ENCODE peak calls at places on chromosomes 13 and 19, in five cellular contexts. Y, M, E, F and N are unnamed samples.

GRCh38 chr13:33349996-33350826 is 64.7 kb upstream of the STARD13 start:
- DNase-seq in Y (peak; percentile 51), M (peak; percentile 59), E (peak; percentile 81), F (no peak), N (no peak)

GRCh38 chr19:8552810-8553209 is 24.4 kb downstream of the MYO1F start:
- DNase-seq in Y (peak; percentile 89), M (no peak), E (no peak), F (peak; percentile 58), N (no peak)

GRCh38 chr19:4124638-4125037 is 716 bp upstream of the MAP2K2 start:
- DNase-seq in Y (peak; percentile 59), M (no peak), E (no peak), F (no peak), N (no peak)

GRCh38 chr19:4795400-4795799 is 3.9 kb downstream of the FEM1A start:
- DNase-seq in Y (no peak), M (no peak), E (no peak), F (no peak), N (no peak)

GRCh38 chr19:58518261-58519086 is 1.1 kb downstream of the ZBTB45 start:
- DNase-seq in Y (no peak), M (peak; percentile 27), E (no peak), F (no peak), N (no peak)

GRCh38 chr13:62360609-62361008 is 945.0 kb upstream of the PCDH20 start:
- DNase-seq in Y (no peak), M (no peak), E (no peak), F (no peak), N (no peak)

GRCh38 chr19:43572172-43572588 is 3.1 kb downstream of the XRCC1 start:
- DNase-seq in Y (no peak), M (no peak), E (no peak), F (no peak), N (no peak)

GRCh38 chr19:45785781-45786532 is 3.7 kb upstream of the DMPK start:
- DNase-seq in Y (no peak), M (no peak), E (no peak), F (no peak), N (no peak)

GRCh38 chr13:34412817-34413365 is 529.2 kb upstream of the NBEA start:
- DNase-seq in Y (no peak), M (no peak), E (no peak), F (no peak), N (no peak)

GRCh38 chr19:54521022-54521859 is 18.6 kb downstream of the LAIR2 start:
- DNase-seq in Y (no peak), M (no peak), E (no peak), F (no peak), N (no peak)

GRCh38 chr13:93226065-93226622 is 463 bp upstream of the GPC6 start:
- DNase-seq in Y (no peak), M (no peak), E (no peak), F (peak; percentile 52), N (no peak)

GRCh38 chr19:36987091-36987490 is 71.0 kb downstream of the ZNF568 start:
- DNase-seq in Y (no peak), M (no peak), E (no peak), F (no peak), N (no peak)

GRCh38 chr13:113332615-113333014 is 31.3 kb downstream of the GRTP1 start:
- DNase-seq in Y (no peak), M (no peak), E (no peak), F (no peak), N (no peak)

GRCh38 chr13:30577381-30577780 is 40.3 kb upstream of the USPL1 start:
- DNase-seq in Y (no peak), M (no peak), E (no peak), F (peak; percentile 13), N (no peak)

DNA sequence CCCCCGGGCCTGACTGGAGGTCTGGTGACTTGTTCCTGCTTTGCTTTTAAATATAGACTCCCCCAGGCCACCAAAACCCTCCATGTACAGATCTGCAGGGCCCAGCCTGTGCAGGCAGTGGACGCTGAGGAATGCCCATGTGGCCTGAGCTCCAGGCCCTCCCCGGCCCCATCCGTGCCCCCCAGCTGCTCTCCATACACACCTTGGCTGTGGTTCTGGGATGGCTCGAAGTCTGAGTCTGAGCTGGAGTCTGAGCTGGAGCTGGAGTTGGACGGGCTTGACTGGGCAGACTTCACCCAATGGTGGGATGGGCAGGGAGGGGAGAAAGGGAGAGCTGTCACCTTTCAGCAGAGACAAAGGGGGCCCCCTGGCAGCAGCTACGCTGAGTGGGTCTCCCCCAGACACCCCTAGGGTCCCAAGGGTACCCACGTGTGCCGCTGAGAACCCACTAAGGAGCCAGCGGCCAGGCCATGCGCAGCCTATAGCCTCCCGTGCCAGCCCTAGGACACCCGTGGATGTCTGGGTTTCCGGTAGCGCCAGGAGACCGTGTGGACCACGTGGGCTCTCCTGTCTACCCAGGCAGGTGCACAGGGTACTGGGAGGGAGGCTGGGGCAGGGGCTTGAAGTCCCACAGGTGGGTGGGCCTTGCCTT is 61.9 kb downstream of the MLLT1 start:
- DNase-seq in Y (no peak), M (no peak), E (no peak), F (no peak), N (no peak)
- H3K27ac ChIP-seq in Y (no peak overlapping the region), M (no peak overlapping the region), E (no peak overlapping the region), F (no peak overlapping the region), N (no peak overlapping the region)

DNA sequence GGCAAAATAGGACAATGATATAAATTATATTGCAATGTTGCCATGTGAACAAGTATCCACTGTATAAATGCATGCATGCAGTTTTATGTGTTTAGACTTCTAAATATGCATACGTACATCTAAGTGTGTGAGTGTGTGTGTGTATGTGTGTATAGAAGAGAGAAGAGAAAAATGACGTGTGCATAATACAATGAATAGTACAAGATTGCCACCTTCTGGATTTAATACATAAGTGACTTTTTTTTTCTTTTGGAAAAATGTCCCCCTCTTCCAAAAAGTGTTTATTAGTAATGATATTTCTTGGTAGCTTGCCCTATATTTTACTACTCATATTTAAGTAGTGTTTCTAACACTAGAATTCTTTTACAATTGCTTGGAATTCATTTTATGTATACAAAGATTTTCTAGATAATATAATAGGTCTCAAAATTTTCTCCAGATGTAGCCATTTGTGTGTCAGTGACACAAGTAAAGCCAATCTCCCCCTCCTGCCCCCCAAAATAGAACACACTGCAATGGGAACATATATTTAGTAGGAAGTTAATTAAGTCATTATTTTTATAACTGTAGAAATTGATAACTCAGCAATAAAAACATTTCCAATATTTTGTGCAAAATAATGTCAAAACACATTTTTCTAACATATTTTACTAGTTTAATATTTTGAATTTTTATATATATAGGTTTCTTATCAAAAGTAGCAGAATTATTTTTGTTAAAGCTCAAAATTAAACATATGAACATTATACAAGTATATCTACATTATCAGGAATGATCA is 783.3 kb upstream of the ATXN8OS start:
- DNase-seq in Y (peak; percentile 32), M (no peak), E (no peak), F (peak; percentile 3), N (no peak)
- TF ChIP-seq CTCF in Y (peak; percentile 51), M (no peak), E (no peak), F (peak; percentile 26), N (no peak)

GRCh38 chr13:96000069-96000468 is 53.1 kb downstream of the UGGT2 start:
- DNase-seq in Y (peak; percentile 54), M (no peak), E (no peak), F (no peak), N (no peak)
- H3K27ac ChIP-seq in Y (peak overlapping the region; percentile 87), M (no peak overlapping the region), E (no peak overlapping the region), F (no peak overlapping the region), N (no peak overlapping the region)

GRCh38 chr13:29427937-29428309 is 167.6 kb downstream of the SLC7A1 start:
- DNase-seq in Y (no peak), M (no peak), E (no peak), F (no peak), N (no peak)

GRCh38 chr13:29429496-29429895 is 166.0 kb downstream of the SLC7A1 start:
- DNase-seq in Y (no peak), M (no peak), E (no peak), F (no peak), N (no peak)

GRCh38 chr13:29428992-29429315 is 166.5 kb downstream of the SLC7A1 start:
- DNase-seq in Y (no peak), M (no peak), E (no peak), F (no peak), N (no peak)

GRCh38 chr13:29423050-29423449 is 172.4 kb downstream of the SLC7A1 start:
- DNase-seq in Y (peak; percentile 61), M (no peak), E (no peak), F (no peak), N (no peak)

DNA sequence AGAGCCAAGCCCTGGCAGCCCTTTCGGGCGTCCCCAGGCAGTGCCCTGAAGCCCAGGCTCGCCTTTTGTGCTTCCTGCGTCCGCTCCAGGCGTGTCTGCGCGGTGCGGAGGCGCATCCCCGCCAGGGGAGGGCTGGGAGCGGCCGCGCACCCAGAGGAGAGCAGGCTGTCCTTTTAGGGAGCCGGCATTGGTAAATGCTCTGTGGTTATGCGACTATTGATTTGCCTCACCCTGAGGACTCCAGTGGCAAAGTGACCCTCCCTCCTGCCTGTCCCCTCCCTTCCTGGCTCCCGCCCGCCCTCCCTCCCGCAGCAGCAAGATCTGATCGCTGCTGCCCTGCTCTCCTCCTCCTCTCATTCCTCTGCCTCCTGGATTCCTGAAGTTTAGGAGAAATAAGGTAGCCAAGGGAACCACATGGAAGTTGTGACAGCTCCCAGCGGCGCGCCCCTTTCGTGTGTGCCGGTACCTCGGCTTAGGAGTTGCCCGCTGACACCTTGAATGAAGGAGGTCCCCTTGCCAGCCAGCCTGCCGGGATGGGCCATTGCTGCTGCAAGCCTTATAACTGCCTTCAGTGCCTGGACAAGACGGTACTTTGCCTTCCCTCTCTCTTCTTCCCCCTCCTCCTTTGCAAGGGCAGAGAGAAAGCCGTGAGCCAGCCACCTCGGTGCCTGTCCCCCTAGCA is 167.0 kb downstream of the SLC7A1 start:
- DNase-seq in Y (peak; percentile 87), M (peak; percentile 13), E (no peak), F (no peak), N (peak; percentile 48)
- TF ChIP-seq CTCF in Y (no peak), M (no peak), E (no peak), F (no peak), N (no peak)

DNA sequence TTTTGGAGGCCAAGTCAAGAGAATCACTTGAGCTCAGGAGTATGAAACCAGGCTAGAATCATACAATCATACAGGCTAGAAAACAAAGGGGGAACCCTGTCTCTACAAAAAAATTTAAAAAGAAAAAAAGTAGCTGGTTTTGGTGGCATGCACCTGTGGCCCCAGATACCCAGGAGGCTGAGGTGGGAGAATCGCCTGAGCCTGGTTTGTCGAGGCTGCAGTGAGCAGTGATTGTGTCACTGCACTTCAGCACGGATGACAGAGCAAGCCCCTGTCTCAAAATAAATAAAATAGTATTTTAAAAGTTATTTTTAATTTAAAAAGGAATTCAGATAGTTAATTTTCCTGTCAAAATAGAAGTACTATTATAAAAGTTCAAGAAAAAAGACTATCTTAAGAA is 369.1 kb upstream of the SLITRK5 start:
- DNase-seq in Y (no peak), M (no peak), E (no peak), F (no peak), N (no peak)
- H3K27ac ChIP-seq in Y (no peak overlapping the region), M (no peak overlapping the region), E (no peak overlapping the region), F (no peak overlapping the region), N (no peak overlapping the region)

DNA sequence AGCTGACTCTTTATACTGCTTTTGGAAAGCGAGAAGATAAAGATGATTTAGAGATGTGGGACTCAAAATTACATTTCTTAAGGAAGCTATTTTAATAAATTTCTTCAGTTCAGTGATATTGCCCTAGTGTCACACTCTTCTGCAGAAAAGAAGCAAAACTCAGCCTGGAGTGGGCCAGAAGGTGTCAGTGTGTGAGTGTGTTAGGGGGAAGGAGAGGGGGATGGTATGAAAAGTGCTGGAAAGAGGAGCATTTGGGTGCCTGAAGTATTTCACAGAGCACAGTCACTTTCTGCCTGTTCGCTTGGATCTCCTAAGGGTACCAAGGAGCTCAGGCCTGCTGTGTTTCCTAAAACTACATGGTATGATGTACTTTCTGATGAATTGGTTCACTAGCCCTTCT is 84.5 kb upstream of the FRY start:
- DNase-seq in Y (no peak), M (no peak), E (no peak), F (no peak), N (no peak)
- TF ChIP-seq CTCF in Y (no peak), M (no peak), E (no peak), F (peak; percentile 32), N (no peak)